ENCODE peak calls at places on chromosomes 5 and 9, in five cellular contexts. F, Y, Z, R and C are unnamed samples.

GRCh38 chr5:96941140-96941539 is 5.3 kb downstream of the LNPEP start:
- DNase-seq in Y (no peak), R (no peak), Z (no peak), F (no peak), C (no peak)

GRCh38 chr5:40452874-40453624 is 226.7 kb upstream of the PTGER4 start:
- DNase-seq in Z (no peak), F (no peak), Y (no peak), R (no peak), C (no peak)

GRCh38 chr5:96761618-96762017 is 46.1 kb downstream of the ERAP1 start:
- DNase-seq in Y (no peak), Z (no peak), F (no peak), R (no peak), C (no peak)

GRCh38 chr9:118170032-118170955 is 466.1 kb downstream of the TLR4 start:
- DNase-seq in Z (peak), F (peak), R (peak), Y (no peak), C (peak)

GRCh38 chr5:154837009-154837881 is 13.2 kb downstream of the FAXDC2 start:
- DNase-seq in Z (no peak), R (no peak), F (no peak), Y (no peak), C (no peak)

GRCh38 chr5:60918466-60918865 is 26.4 kb downstream of the ERCC8 start:
- DNase-seq in F (no peak), Z (no peak), Y (no peak), R (no peak), C (no peak)

GRCh38 chr5:16935271-16936149 is 578 bp downstream of the MYO10 start:
- DNase-seq in Y (peak), Z (peak), F (peak), R (no peak), C (peak)

GRCh38 chr5:156367602-156368001 is 40.6 kb downstream of the SGCD start:
- DNase-seq in F (no peak), Z (peak), Y (no peak), R (no peak), C (no peak)

GRCh38 chr9:5389109-5389732 is 48.5 kb downstream of the PLGRKT start:
- DNase-seq in Y (peak), R (no peak), Z (no peak), F (peak), C (no peak)

GRCh38 chr5:173765030-173765644 is 123.0 kb upstream of the CPEB4 start:
- DNase-seq in F (no peak), Y (no peak), R (no peak), Z (no peak), C (no peak)

GRCh38 chr9:86181379-86182315 is 77.8 kb downstream of the C9orf153 start:
- DNase-seq in R (no peak), F (no peak), Z (peak), Y (no peak), C (no peak)

GRCh38 chr5:155728857-155729683 is 597.9 kb upstream of the SGCD start:
- DNase-seq in R (no peak), F (no peak), Z (peak), Y (no peak), C (peak)

GRCh38 chr9:15485836-15486678 is 24.7 kb downstream of the PSIP1 start:
- DNase-seq in Y (no peak), Z (no peak), R (no peak), F (peak), C (no peak)

GRCh38 chr5:109868737-109869136 is 179.0 kb downstream of the MAN2A1 start:
- DNase-seq in R (no peak), Z (no peak), F (no peak), Y (no peak), C (no peak)

GRCh38 chr9:98142925-98143481 is 24.0 kb upstream of the TRIM14 start:
- DNase-seq in Y (no peak), F (no peak), Z (no peak), R (no peak), C (no peak)

GRCh38 chr5:163963881-163964280 is 458.5 kb downstream of the MAT2B start:
- DNase-seq in Y (no peak), F (no peak), R (no peak), Z (no peak), C (no peak)

GRCh38 chr5:93578813-93579560 is 2.0 kb downstream of the NR2F1-AS1 start:
- DNase-seq in R (peak), Y (no peak), Z (peak), F (no peak), C (no peak)

GRCh38 chr5:4514067-4514648 is 626.0 kb upstream of the ADAMTS16 start:
- DNase-seq in R (no peak), F (no peak), Y (no peak), Z (no peak), C (no peak)

GRCh38 chr5:88244686-88245085 is 24.0 kb downstream of the TMEM161B start:
- DNase-seq in R (no peak), Z (no peak), F (no peak), Y (no peak), C (no peak)

GRCh38 chr5:176658817-176659216 is 11.5 kb downstream of the TSPAN17 start:
- DNase-seq in R (no peak), Z (no peak), F (peak), Y (no peak), C (no peak)

GRCh38 chr9:135727257-135727875 is 25.4 kb downstream of the KCNT1 start:
- DNase-seq in F (no peak), R (no peak), Y (no peak), Z (no peak), C (no peak)

GRCh38 chr9:135086597-135087488 is 625 bp upstream of the OLFM1 start:
- DNase-seq in Y (no peak), F (no peak), R (no peak), Z (no peak), C (peak)

GRCh38 chr5:1507016-1507375 is 16.8 kb downstream of the LPCAT1 start:
- DNase-seq in R (no peak), Y (no peak), F (no peak), Z (no peak), C (no peak)

GRCh38 chr9:104700306-104700705 is 6.0 kb downstream of the OR13D1 start:
- DNase-seq in R (no peak), F (no peak), Z (no peak), Y (no peak), C (no peak)

GRCh38 chr5:931570-932145 is 39.0 kb downstream of the TRIP13 start:
- DNase-seq in F (no peak), R (no peak), Y (no peak), Z (no peak), C (no peak)

GRCh38 chr9:6899274-6899673 is 141.5 kb downstream of the KDM4C start:
- DNase-seq in F (no peak), Y (no peak), Z (no peak), R (no peak), C (no peak)

GRCh38 chr5:53820802-53821171 is 260.3 kb downstream of the NDUFS4 start:
- DNase-seq in R (no peak), F (no peak), Z (no peak), Y (no peak), C (no peak)